ENCODE peak calls at places on chromosomes 16 and 17, in eight cellular contexts. I is fibroblast of the aortic adventitia, K is nephron progenitor cell, O is neural crest cell, G is PC-3, E is WTC11, L is GM13977, F is GM10248. X is an unnamed sample.

GRCh38 chr16:67391424-67392300 is 1.6 kb downstream of the TPPP3 start:
- DNase-seq in I (no peak), K (no peak), O (no peak), G (no peak), E (no peak), L (no peak), F (peak), X (peak)

GRCh38 chr16:8676737-8677375 is 2.4 kb downstream of the ABAT start:
- DNase-seq in I (no peak), K (no peak), O (no peak), G (no peak), E (no peak), L (no peak), F (no peak), X (no peak)

GRCh38 chr17:11855306-11855705 is 142.0 kb downstream of the ZNF18 start:
- DNase-seq in I (no peak), K (no peak), O (no peak), G (no peak), E (no peak), L (no peak), F (no peak), X (no peak)

GRCh38 chr17:82443465-82444283 is 6.9 kb downstream of the CYBC1 start:
- DNase-seq in I (peak), K (no peak), O (no peak), G (no peak), E (no peak), L (no peak), F (no peak), X (no peak)

GRCh38 chr16:85608515-85608885 is 4.6 kb upstream of the GSE1 start:
- DNase-seq in I (no peak), K (no peak), O (no peak), G (no peak), E (no peak), L (no peak), F (no peak), X (no peak)

GRCh38 chr17:33910200-33910857 is 344.8 kb upstream of the CCL2 start:
- DNase-seq in I (no peak), K (no peak), O (no peak), G (no peak), E (no peak), L (no peak), F (no peak), X (no peak)

GRCh38 chr16:3401719-3402397 is 843 bp downstream of the ZNF174 start:
- DNase-seq in I (peak), K (peak), O (peak), G (peak), E (peak), L (peak), F (peak), X (peak)

GRCh38 chr17:81556175-81556691 is 4.1 kb upstream of the FAAP100 start:
- DNase-seq in I (no peak), K (no peak), O (no peak), G (peak), E (no peak), L (no peak), F (no peak), X (no peak)

GRCh38 chr16:27611340-27611739 is 61.4 kb downstream of the KATNIP start:
- DNase-seq in I (no peak), K (no peak), O (no peak), G (no peak), E (no peak), L (no peak), F (no peak), X (no peak)

GRCh38 chr16:86734559-86735480 is 156.5 kb downstream of the FOXL1 start:
- DNase-seq in I (no peak), K (no peak), O (no peak), G (no peak), E (no peak), L (no peak), F (no peak), X (no peak)

GRCh38 chr17:79114455-79115301 is 40.1 kb downstream of the ENGASE start:
- DNase-seq in I (peak), K (no peak), O (no peak), G (peak), E (no peak), L (no peak), F (no peak), X (no peak)

GRCh38 chr16:84380405-84380804 is 12.1 kb downstream of the ATP2C2 start:
- DNase-seq in I (no peak), K (no peak), O (no peak), G (no peak), E (no peak), L (no peak), F (no peak), X (no peak)

GRCh38 chr16:87778830-87779579 is 13.2 kb upstream of the KLHDC4 start:
- DNase-seq in I (peak), K (peak), O (peak), G (peak), E (peak), L (peak), F (peak), X (peak)
- TF ChIP-seq CTCF in I (peak), K (peak), O (peak), G (peak), E (peak), L (peak), F (peak), X (peak)

GRCh38 chr16:24995469-24995868 is 19.7 kb downstream of the ARHGAP17 start:
- DNase-seq in I (no peak), K (no peak), O (no peak), G (no peak), E (peak), L (no peak), F (no peak), X (no peak)
- TF ChIP-seq CTCF in I (no peak), K (no peak), O (no peak), G (peak), E (no peak), L (peak), F (peak), X (no peak)

DNA sequence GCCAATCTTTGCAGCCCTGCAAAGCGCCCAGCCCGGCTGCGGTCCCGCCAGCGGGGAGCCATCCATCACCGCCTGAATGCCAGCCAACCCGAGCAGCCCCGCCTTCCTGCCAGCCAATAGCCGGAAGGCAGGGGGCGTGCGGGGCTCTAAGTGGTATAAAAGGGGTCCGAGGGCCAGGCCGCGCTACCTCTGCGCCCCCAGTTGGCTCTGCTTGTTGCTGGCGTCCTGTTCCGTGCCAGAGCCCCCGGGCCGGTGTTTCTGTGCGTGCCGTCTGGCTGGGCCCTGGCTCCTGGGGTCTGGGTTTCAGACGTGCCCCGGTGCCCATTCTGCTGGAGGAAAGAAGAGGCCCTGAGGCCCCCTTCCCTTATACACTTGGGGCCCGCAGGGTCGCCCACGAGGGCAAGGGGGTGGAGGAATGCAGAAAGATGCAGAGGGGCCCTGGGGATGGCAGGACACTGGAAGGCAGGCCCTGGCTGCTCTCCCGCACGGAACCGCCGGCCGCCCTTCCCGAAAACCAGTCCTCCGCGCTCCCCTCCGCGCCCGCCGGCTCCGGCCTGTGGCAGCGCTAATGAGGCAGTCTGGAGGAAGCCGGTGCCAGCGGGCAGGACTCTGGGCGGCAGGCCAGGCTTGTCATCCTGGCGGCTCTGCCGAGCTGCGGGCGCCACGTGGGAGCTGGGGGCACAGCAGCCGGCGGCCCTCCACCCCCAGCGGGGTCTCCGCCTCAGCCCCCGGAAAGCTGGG is 14.0 kb downstream of the COPZ2 start:
- DNase-seq in I (peak), K (peak), O (peak), G (peak), E (peak), L (no peak), F (no peak), X (no peak)
- TF ChIP-seq CTCF in I (peak), K (no peak), O (peak), G (peak), E (no peak), L (no peak), F (peak), X (no peak)

DNA sequence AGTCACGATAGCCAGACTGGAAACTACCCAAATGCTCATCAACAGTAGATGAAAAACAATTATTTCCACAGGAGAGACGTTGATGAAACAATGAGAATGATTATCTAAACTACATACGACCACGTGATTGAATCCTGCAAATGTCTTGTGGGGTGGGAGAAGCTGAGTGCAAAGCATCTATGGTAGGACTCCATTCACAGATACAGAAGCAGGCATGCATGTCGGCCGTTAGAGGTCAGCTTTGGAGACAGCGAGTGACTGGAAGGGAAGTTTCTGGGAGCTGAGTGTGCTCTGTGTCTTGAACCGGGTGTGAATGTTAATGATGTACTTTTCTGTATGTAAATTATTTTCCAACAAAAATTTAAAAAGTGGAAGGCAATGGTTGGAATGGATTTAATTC is 71.5 kb upstream of the DNAJA2 start:
- DNase-seq in I (peak), K (no peak), O (no peak), G (no peak), E (no peak), L (no peak), F (no peak), X (no peak)
- TF ChIP-seq CTCF in I (peak), K (no peak), O (no peak), G (no peak), E (no peak), L (no peak), F (no peak), X (no peak)

DNA sequence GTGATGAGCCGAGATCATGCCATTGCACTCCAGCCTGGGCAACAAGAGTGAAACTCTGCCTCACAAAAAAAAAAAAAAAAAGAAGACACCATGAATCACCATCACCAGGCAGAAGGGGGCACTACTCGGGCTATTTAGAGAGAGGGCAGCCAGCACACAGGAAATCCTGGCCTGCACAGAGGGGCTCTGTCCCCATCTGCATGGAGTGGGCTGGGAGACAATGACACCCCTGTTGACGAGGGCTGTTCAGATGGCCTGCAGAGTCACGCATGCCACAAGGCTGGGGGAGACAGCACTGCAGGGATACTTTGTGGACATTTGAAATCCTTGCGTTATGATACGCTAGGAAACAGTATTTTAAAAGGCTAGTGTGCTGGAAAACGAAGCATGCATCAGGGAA is 48.3 kb downstream of the CUEDC1 start:
- DNase-seq in I (no peak), K (no peak), O (peak), G (no peak), E (peak), L (no peak), F (no peak), X (no peak)
- TF ChIP-seq CTCF in I (no peak), K (peak), O (no peak), G (peak), E (no peak), L (no peak), F (no peak), X (no peak)